ENCODE peak calls at places on chromosomes 11 and 22, in six cellular contexts. One of them, this sample, is unnamed. For H3K79me1, the result is how much of the 10 kb centered on the place peaks cover.

GRCh38 chr11:102115557-102115956 is 5.3 kb downstream of the YAP1 start:
- DNase-seq in neuronal stem cell: peak
- DNase-seq in IMR-90: peak
- DNase-seq in mesenchymal stem cell: peak
- DNase-seq in H9: no peak
- DNase-seq in H1: peak
- DNase-seq in this sample: no peak

GRCh38 chr22:39253427-39254070 is 8.8 kb upstream of the PDGFB start:
- DNase-seq in neuronal stem cell: no peak
- DNase-seq in IMR-90: peak
- DNase-seq in mesenchymal stem cell: peak
- DNase-seq in H9: no peak
- DNase-seq in H1: no peak
- DNase-seq in this sample: peak

GRCh38 chr11:103959279-103959930 is 77.0 kb upstream of the DDI1 start:
- DNase-seq in neuronal stem cell: no peak
- DNase-seq in IMR-90: peak
- DNase-seq in mesenchymal stem cell: peak
- DNase-seq in H9: no peak
- DNase-seq in H1: no peak
- DNase-seq in this sample: peak

GRCh38 chr11:94731921-94732601 is 36.1 kb upstream of the AMOTL1 start:
- DNase-seq in neuronal stem cell: no peak
- DNase-seq in IMR-90: peak
- DNase-seq in mesenchymal stem cell: peak
- DNase-seq in H9: no peak
- DNase-seq in H1: no peak
- DNase-seq in this sample: peak

GRCh38 chr11:93444671-93445073 is 98.5 kb downstream of the SMCO4 start:
- DNase-seq in neuronal stem cell: peak
- DNase-seq in IMR-90: peak
- DNase-seq in mesenchymal stem cell: no peak
- DNase-seq in H9: peak
- DNase-seq in H1: peak
- DNase-seq in this sample: no peak

GRCh38 chr22:48423481-48423901 is 1404.2 kb downstream of the BRD1 start:
- DNase-seq in neuronal stem cell: no peak
- DNase-seq in IMR-90: no peak
- DNase-seq in mesenchymal stem cell: no peak
- DNase-seq in H9: no peak
- DNase-seq in H1: no peak
- DNase-seq in this sample: no peak

GRCh38 chr11:73306069-73306468 is 2.0 kb upstream of the ARHGEF17 start:
- DNase-seq in neuronal stem cell: no peak
- DNase-seq in IMR-90: no peak
- DNase-seq in mesenchymal stem cell: peak
- DNase-seq in H9: no peak
- DNase-seq in H1: no peak
- DNase-seq in this sample: no peak

GRCh38 chr11:57312511-57313021 is 12.2 kb downstream of the TNKS1BP1 start:
- DNase-seq in neuronal stem cell: no peak
- DNase-seq in IMR-90: no peak
- DNase-seq in mesenchymal stem cell: no peak
- DNase-seq in H9: no peak
- DNase-seq in H1: no peak
- DNase-seq in this sample: no peak

GRCh38 chr11:126140106-126140931 is 71.1 kb downstream of the RPUSD4 start:
- DNase-seq in neuronal stem cell: no peak
- DNase-seq in IMR-90: no peak
- DNase-seq in mesenchymal stem cell: peak
- DNase-seq in H9: no peak
- DNase-seq in H1: no peak
- DNase-seq in this sample: no peak

GRCh38 chr22:38461414-38462081 is 6.3 kb upstream of the KDELR3 start:
- DNase-seq in neuronal stem cell: peak
- DNase-seq in IMR-90: peak
- DNase-seq in mesenchymal stem cell: peak
- DNase-seq in H9: peak
- DNase-seq in H1: peak
- DNase-seq in this sample: peak

GRCh38 chr11:27242591-27242990 is 120.4 kb downstream of the CCDC34 start:
- DNase-seq in neuronal stem cell: no peak
- DNase-seq in IMR-90: peak
- DNase-seq in mesenchymal stem cell: peak
- DNase-seq in H9: no peak
- DNase-seq in H1: no peak
- DNase-seq in this sample: no peak

GRCh38 chr11:20026629-20027545 is 133.4 kb downstream of the DBX1 start:
- DNase-seq in neuronal stem cell: no peak
- DNase-seq in IMR-90: no peak
- DNase-seq in mesenchymal stem cell: no peak
- DNase-seq in H9: peak
- DNase-seq in H1: peak
- DNase-seq in this sample: peak

GRCh38 chr22:31489632-31490495 is at the start of gene EIF4ENIF1:
- DNase-seq in neuronal stem cell: peak
- DNase-seq in IMR-90: peak
- DNase-seq in mesenchymal stem cell: peak
- DNase-seq in H9: peak
- DNase-seq in H1: peak
- DNase-seq in this sample: peak

GRCh38 chr22:24380220-24381218 is 46.9 kb upstream of the ADORA2A start:
- DNase-seq in neuronal stem cell: no peak
- DNase-seq in IMR-90: no peak
- DNase-seq in mesenchymal stem cell: no peak
- DNase-seq in H9: no peak
- DNase-seq in H1: no peak
- DNase-seq in this sample: peak

GRCh38 chr11:113179181-113179701 is 135.1 kb upstream of the TTC12 start:
- DNase-seq in neuronal stem cell: peak
- DNase-seq in IMR-90: no peak
- DNase-seq in mesenchymal stem cell: no peak
- DNase-seq in H9: no peak
- DNase-seq in H1: no peak
- DNase-seq in this sample: no peak

GRCh38 chr11:39990413-39990812 is 1469.0 kb downstream of the LRRC4C start:
- DNase-seq in neuronal stem cell: no peak
- DNase-seq in IMR-90: no peak
- DNase-seq in mesenchymal stem cell: peak
- DNase-seq in H9: no peak
- DNase-seq in H1: no peak
- DNase-seq in this sample: no peak

GRCh38 chr11:6431861-6432260 is 8.9 kb downstream of the HPX start:
- DNase-seq in neuronal stem cell: no peak
- DNase-seq in IMR-90: peak
- DNase-seq in mesenchymal stem cell: peak
- DNase-seq in H9: no peak
- DNase-seq in H1: no peak
- DNase-seq in this sample: peak

GRCh38 chr11:102733232-102733875 is 8.6 kb upstream of the MMP8 start:
- DNase-seq in neuronal stem cell: peak
- DNase-seq in IMR-90: peak
- DNase-seq in mesenchymal stem cell: peak
- DNase-seq in H9: peak
- DNase-seq in H1: peak
- DNase-seq in this sample: peak

GRCh38 chr22:34814260-34814659 is 251.7 kb upstream of the ISX start:
- DNase-seq in neuronal stem cell: no peak
- DNase-seq in IMR-90: no peak
- DNase-seq in mesenchymal stem cell: peak
- DNase-seq in H9: no peak
- DNase-seq in H1: no peak
- DNase-seq in this sample: no peak

GRCh38 chr11:128210148-128210940 is 377.0 kb downstream of the ETS1 start:
- DNase-seq in neuronal stem cell: no peak
- DNase-seq in IMR-90: peak
- DNase-seq in mesenchymal stem cell: peak
- DNase-seq in H9: peak
- DNase-seq in H1: no peak
- DNase-seq in this sample: peak

GRCh38 chr22:36732609-36733008 is 29.1 kb upstream of the CACNG2 start:
- DNase-seq in neuronal stem cell: no peak
- DNase-seq in IMR-90: no peak
- DNase-seq in mesenchymal stem cell: no peak
- DNase-seq in H9: peak
- DNase-seq in H1: no peak
- DNase-seq in this sample: no peak

GRCh38 chr22:40714514-40714966 is 35.3 kb downstream of the MCHR1 start:
- DNase-seq in neuronal stem cell: peak
- DNase-seq in IMR-90: peak
- DNase-seq in mesenchymal stem cell: peak
- DNase-seq in H9: peak
- DNase-seq in H1: peak
- DNase-seq in this sample: no peak

GRCh38 chr11:130806746-130807145 is 109.5 kb downstream of the SNX19 start:
- DNase-seq in neuronal stem cell: no peak
- DNase-seq in IMR-90: no peak
- DNase-seq in mesenchymal stem cell: no peak
- DNase-seq in H9: no peak
- DNase-seq in H1: no peak
- DNase-seq in this sample: no peak

GRCh38 chr22:22076937-22077703 is 94.5 kb upstream of the TOP3B start:
- DNase-seq in neuronal stem cell: no peak
- DNase-seq in IMR-90: peak
- DNase-seq in mesenchymal stem cell: no peak
- DNase-seq in H9: no peak
- DNase-seq in H1: no peak
- DNase-seq in this sample: peak

GRCh38 chr22:42270178-42270511 is 308 bp downstream of the TCF20 start:
- DNase-seq in neuronal stem cell: no peak
- DNase-seq in IMR-90: no peak
- DNase-seq in mesenchymal stem cell: peak
- DNase-seq in H9: no peak
- DNase-seq in H1: peak
- DNase-seq in this sample: no peak

GRCh38 chr11:130979386-130979972 is 63.2 kb upstream of the SNX19 start:
- DNase-seq in neuronal stem cell: no peak
- DNase-seq in IMR-90: peak
- DNase-seq in mesenchymal stem cell: peak
- DNase-seq in H9: no peak
- DNase-seq in H1: no peak
- DNase-seq in this sample: no peak

GRCh38 chr11:62142043-62142375 is 18.2 kb downstream of the INCENP start:
- DNase-seq in neuronal stem cell: no peak
- DNase-seq in IMR-90: no peak
- DNase-seq in mesenchymal stem cell: no peak
- DNase-seq in H9: no peak
- DNase-seq in H1: no peak
- DNase-seq in this sample: no peak

DNA sequence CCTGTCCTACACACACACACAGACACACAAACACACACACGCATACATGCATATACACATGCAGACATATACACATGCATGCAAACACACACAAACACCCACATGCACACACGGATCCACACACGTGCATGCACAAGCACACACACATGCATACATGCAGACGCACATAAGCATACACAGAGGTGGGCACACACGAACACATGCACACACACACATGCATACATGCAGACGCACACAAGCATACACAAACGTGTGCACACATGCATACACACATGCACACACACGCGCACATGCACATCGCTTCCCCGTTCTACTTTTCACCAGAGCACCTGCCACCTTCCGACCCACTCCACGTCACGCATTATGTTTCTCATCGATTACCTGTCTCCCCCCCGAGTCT is 13.2 kb downstream of the PHF21B start:
- DNase-seq in neuronal stem cell: no peak
- DNase-seq in IMR-90: no peak
- DNase-seq in mesenchymal stem cell: no peak
- DNase-seq in H9: no peak
- DNase-seq in H1: no peak
- DNase-seq in this sample: no peak
- H3K79me1 ChIP-seq in neuronal stem cell: under half
- H3K79me1 ChIP-seq in IMR-90: under half
- H3K79me1 ChIP-seq in mesenchymal stem cell: under half
- H3K79me1 ChIP-seq in H9: under half
- H3K79me1 ChIP-seq in H1: under half
- H3K79me1 ChIP-seq in this sample: under half

DNA sequence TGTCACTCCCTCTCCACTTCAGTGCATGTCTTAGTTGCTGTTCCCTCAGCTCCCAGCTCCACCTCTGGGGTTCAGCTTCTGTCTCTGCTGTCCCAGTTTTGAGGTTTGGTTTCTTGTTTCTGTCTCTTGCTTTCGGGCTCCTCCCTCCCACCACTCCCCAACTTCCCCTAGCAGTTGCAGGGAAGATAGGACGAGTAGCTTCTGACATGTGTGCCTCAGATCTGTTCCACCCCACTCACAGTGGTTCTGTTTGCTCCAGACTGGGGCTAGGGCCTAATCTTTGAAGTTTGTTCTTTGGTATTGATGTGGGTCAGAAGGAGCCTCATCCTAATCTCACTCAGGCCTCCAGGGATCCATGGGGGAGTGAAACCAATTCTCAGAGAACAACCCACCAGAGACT is 2.6 kb upstream of the RRM1 start:
- DNase-seq in neuronal stem cell: no peak
- DNase-seq in IMR-90: no peak
- DNase-seq in mesenchymal stem cell: no peak
- DNase-seq in H9: no peak
- DNase-seq in H1: no peak
- DNase-seq in this sample: no peak
- H3K14ac ChIP-seq in neuronal stem cell: no peak
- H3K14ac ChIP-seq in IMR-90: no peak
- H3K14ac ChIP-seq in mesenchymal stem cell: no peak
- H3K14ac ChIP-seq in H9: no peak
- H3K14ac ChIP-seq in H1: no peak
- H3K14ac ChIP-seq in this sample: no peak

GRCh38 chr22:44988671-44989070 is 21.1 kb downstream of the PHF21B start:
- DNase-seq in neuronal stem cell: no peak
- DNase-seq in IMR-90: no peak
- DNase-seq in mesenchymal stem cell: no peak
- DNase-seq in H9: no peak
- DNase-seq in H1: no peak
- DNase-seq in this sample: no peak
- H3K79me1 ChIP-seq in neuronal stem cell: half or more
- H3K79me1 ChIP-seq in IMR-90: under half
- H3K79me1 ChIP-seq in mesenchymal stem cell: under half
- H3K79me1 ChIP-seq in H9: under half
- H3K79me1 ChIP-seq in H1: under half
- H3K79me1 ChIP-seq in this sample: under half

GRCh38 chr11:111530091-111530490 is 10.4 kb upstream of the LAYN start:
- DNase-seq in neuronal stem cell: no peak
- DNase-seq in IMR-90: no peak
- DNase-seq in mesenchymal stem cell: peak
- DNase-seq in H9: no peak
- DNase-seq in H1: no peak
- DNase-seq in this sample: peak

GRCh38 chr11:111532365-111532709 is 8.2 kb upstream of the LAYN start:
- DNase-seq in neuronal stem cell: no peak
- DNase-seq in IMR-90: no peak
- DNase-seq in mesenchymal stem cell: no peak
- DNase-seq in H9: no peak
- DNase-seq in H1: no peak
- DNase-seq in this sample: peak

GRCh38 chr11:111531156-111531555 is 9.4 kb upstream of the LAYN start:
- DNase-seq in neuronal stem cell: no peak
- DNase-seq in IMR-90: peak
- DNase-seq in mesenchymal stem cell: no peak
- DNase-seq in H9: no peak
- DNase-seq in H1: no peak
- DNase-seq in this sample: no peak

GRCh38 chr11:111528557-111528956 is 12.0 kb upstream of the LAYN start:
- DNase-seq in neuronal stem cell: no peak
- DNase-seq in IMR-90: peak
- DNase-seq in mesenchymal stem cell: no peak
- DNase-seq in H9: no peak
- DNase-seq in H1: no peak
- DNase-seq in this sample: no peak

GRCh38 chr11:111531687-111532364 is 8.7 kb upstream of the LAYN start:
- DNase-seq in neuronal stem cell: no peak
- DNase-seq in IMR-90: peak
- DNase-seq in mesenchymal stem cell: peak
- DNase-seq in H9: no peak
- DNase-seq in H1: no peak
- DNase-seq in this sample: peak
- H3K14ac ChIP-seq in neuronal stem cell: no peak
- H3K14ac ChIP-seq in IMR-90: peak
- H3K14ac ChIP-seq in mesenchymal stem cell: no peak
- H3K14ac ChIP-seq in H9: peak
- H3K14ac ChIP-seq in H1: no peak
- H3K14ac ChIP-seq in this sample: peak